ENCODE peak calls at places on chromosome 11, in four cellular contexts. Z is A549, X is adrenal gland, P is cerebellar cortex. Q is an unnamed sample.

GRCh38 chr11:100810146-100810545 is 123.1 kb downstream of the ARHGAP42 start:
- DNase-seq in Z (no peak), X (no peak), P (no peak), Q (no peak)

GRCh38 chr11:102836290-102836875 is 7.0 kb downstream of the MMP3 start:
- DNase-seq in Z (no peak), X (no peak), P (no peak), Q (no peak)

GRCh38 chr11:90476442-90477007 is 253.7 kb upstream of the CHORDC1 start:
- DNase-seq in Z (no peak), X (no peak), P (peak; percentile 15), Q (no peak)

GRCh38 chr11:99271527-99271926 is 250.8 kb downstream of the CNTN5 start:
- DNase-seq in Z (no peak), X (no peak), P (no peak), Q (no peak)

GRCh38 chr11:42013656-42014201 is 554.3 kb upstream of the LRRC4C start:
- DNase-seq in Z (no peak), X (no peak), P (no peak), Q (no peak)

GRCh38 chr11:9574556-9574805 is 1.0 kb downstream of the WEE1 start:
- DNase-seq in Z (no peak), X (peak; percentile 40), P (no peak), Q (peak; percentile 8)

GRCh38 chr11:22558638-22559037 is 67.0 kb downstream of the FANCF start:
- DNase-seq in Z (no peak), X (no peak), P (no peak), Q (no peak)

GRCh38 chr11:63670738-63671321 is 346 bp downstream of the ATL3 start:
- DNase-seq in Z (peak; percentile 62), X (peak; percentile 68), P (peak; percentile 78), Q (peak; percentile 85)

GRCh38 chr11:113553235-113553634 is 78.0 kb upstream of the DRD2 start:
- DNase-seq in Z (no peak), X (no peak), P (no peak), Q (no peak)

GRCh38 chr11:72381584-72382090 is 52.7 kb downstream of the CLPB start:
- DNase-seq in Z (no peak), X (no peak), P (no peak), Q (no peak)

GRCh38 chr11:10441652-10442503 is 13.2 kb upstream of the AMPD3 start:
- DNase-seq in Z (no peak), X (no peak), P (no peak), Q (no peak)

GRCh38 chr11:32062540-32062939 is 28.3 kb upstream of the RCN1 start:
- DNase-seq in Z (no peak), X (no peak), P (no peak), Q (peak; percentile 13)

GRCh38 chr11:34860034-34860433 is 56.1 kb downstream of the APIP start:
- DNase-seq in Z (no peak), X (no peak), P (no peak), Q (no peak)

GRCh38 chr11:126484266-126484665 is 128.8 kb downstream of the ST3GAL4 start:
- DNase-seq in Z (no peak), X (no peak), P (no peak), Q (no peak)

GRCh38 chr11:45145421-45146071 is 893 bp upstream of the PRDM11 start:
- DNase-seq in Z (no peak), X (peak; percentile 57), P (peak; percentile 93), Q (peak; percentile 94)

GRCh38 chr11:119427279-119427678 is 4.3 kb upstream of the THY1 start:
- DNase-seq in Z (no peak), X (no peak), P (no peak), Q (no peak)

GRCh38 chr11:82732734-82733443 is 775 bp downstream of the FAM181B start:
- DNase-seq in Z (no peak), X (peak; percentile 24), P (no peak), Q (no peak)

GRCh38 chr11:61446211-61446651 is 16.3 kb downstream of the SDHAF2 start:
- DNase-seq in Z (peak; percentile 90), X (peak; percentile 90), P (peak; percentile 86), Q (peak; percentile 70)

GRCh38 chr11:79265756-79266322 is 175.0 kb downstream of the TENM4 start:
- DNase-seq in Z (no peak), X (no peak), P (no peak), Q (no peak)

GRCh38 chr11:65446446-65447277 is 24.1 kb downstream of the NEAT1 start:
- DNase-seq in Z (no peak), X (peak; percentile 65), P (peak; percentile 42), Q (no peak)

GRCh38 chr11:67071420-67072284 is 15.0 kb downstream of the RHOD start:
- DNase-seq in Z (peak; percentile 94), X (peak; percentile 82), P (peak; percentile 82), Q (peak; percentile 92)

GRCh38 chr11:60777572-60777971 is 7.6 kb upstream of the MS4A10 start:
- DNase-seq in Z (peak; percentile 41), X (no peak), P (no peak), Q (no peak)

GRCh38 chr11:27904358-27905055 is 203.4 kb downstream of the KIF18A start:
- DNase-seq in Z (no peak), X (no peak), P (no peak), Q (no peak)

GRCh38 chr11:72935705-72936104 is 121.5 kb downstream of the ATG16L2 start:
- DNase-seq in Z (no peak), X (no peak), P (no peak), Q (no peak)

GRCh38 chr11:33994937-33995336 is 56.6 kb upstream of the CAPRIN1 start:
- DNase-seq in Z (no peak), X (no peak), P (no peak), Q (no peak)

GRCh38 chr11:1446623-1447022 is 40.0 kb downstream of the MOB2 start:
- DNase-seq in Z (no peak), X (no peak), P (no peak), Q (no peak)

GRCh38 chr11:1121343-1122331 is 36.1 kb upstream of the MUC5AC start:
- DNase-seq in Z (peak; percentile 20), X (peak; percentile 9), P (no peak), Q (no peak)

GRCh38 chr11:8828580-8829358 is 82.2 kb upstream of the AKIP1 start:
- DNase-seq in Z (no peak), X (no peak), P (no peak), Q (no peak)